ENCODE peak calls at places on chromosome 18, in nine cellular contexts. Q is anterior cingulate cortex, N is iPS-NIHi11, J is cardiac fibroblast, F is fibroblast of lung, Y is NCI-H774, M is pons, A is MM.1S, T is sciatic nerve. V is an unnamed sample.

GRCh38 chr18:5239447-5239846 is 42.4 kb upstream of the AKAIN1 start:
- DNase-seq in Y (no peak), A (no peak), N (no peak), M (no peak), J (no peak), Q (no peak), F (no peak), T (no peak), V (no peak)

GRCh38 chr18:13067124-13067523 is 76.0 kb downstream of the CEP192 start:
- DNase-seq in F (no peak), J (no peak), A (no peak), N (no peak), Q (no peak), Y (no peak), T (no peak), M (no peak), V (peak; percentile 65)

GRCh38 chr18:57210711-57211411 is 64.0 kb downstream of the BOD1L2 start:
- DNase-seq in M (no peak), Q (no peak), A (peak; percentile 11), Y (no peak), J (no peak), T (no peak), N (no peak), F (peak; percentile 0), V (no peak)

GRCh38 chr18:75427603-75428002 is at the start of gene SMIM21:
- DNase-seq in N (no peak), Q (no peak), A (no peak), F (no peak), J (no peak), M (no peak), T (no peak), Y (no peak), V (no peak)

GRCh38 chr18:80250740-80251364 is 3.5 kb upstream of the PARD6G start:
- DNase-seq in T (no peak), J (no peak), M (no peak), N (no peak), A (no peak), Q (no peak), Y (no peak), F (no peak), V (no peak)

GRCh38 chr18:13379930-13380665 is 161.5 kb downstream of the LDLRAD4 start:
- DNase-seq in Q (no peak), Y (no peak), A (no peak), T (no peak), M (no peak), N (no peak), F (no peak), J (no peak), V (no peak)

GRCh38 chr18:28588884-28589549 is 412.1 kb upstream of the CDH2 start:
- DNase-seq in F (peak; percentile 75), M (no peak), Y (no peak), J (peak; percentile 19), N (no peak), T (no peak), Q (no peak), A (no peak), V (no peak)

GRCh38 chr18:77170850-77171410 is 38.3 kb upstream of the MBP start:
- DNase-seq in F (no peak), Q (no peak), T (no peak), J (no peak), Y (no peak), M (no peak), N (no peak), A (no peak), V (no peak)

GRCh38 chr18:24544949-24545348 is 84.5 kb downstream of the HRH4 start:
- DNase-seq in F (no peak), M (no peak), Q (no peak), Y (no peak), T (no peak), N (no peak), J (no peak), A (no peak), V (no peak)

GRCh38 chr18:67035026-67035425 is 431.1 kb upstream of the CDH19 start:
- DNase-seq in Q (no peak), J (no peak), N (no peak), F (no peak), Y (no peak), A (no peak), M (no peak), T (no peak), V (no peak)

GRCh38 chr18:27860701-27861107 is 316.2 kb downstream of the CDH2 start:
- DNase-seq in Q (no peak), A (peak; percentile 85), T (no peak), M (no peak), N (no peak), Y (no peak), J (peak; percentile 20), F (peak; percentile 82), V (no peak)

V was measured in Kasumi-1.